ENCODE peak calls at places on chromosomes 4 and X, in seven cellular contexts. Z is lower leg skin; S is ACHN; K is astrocyte; U is EH; H is CD4-positive, alpha-beta T cell; N is naive thymus-derived CD8-positive, alpha-beta T cell. G is an unnamed sample.

GRCh38 chr4:2253160-2254084 is 8.5 kb downstream of the MXD4 start:
- DNase-seq in Z (peak; percentile 12), S (no peak), K (no peak), U (no peak), H (no peak), N (no peak), G (no peak)

GRCh38 chr4:165489786-165490185 is 111.0 kb downstream of the CPE start:
- DNase-seq in Z (no peak), S (no peak), K (peak; percentile 10), U (no peak), H (no peak), N (no peak), G (no peak)

GRCh38 chrX:51192104-51192503 is 140.5 kb upstream of the NUDT10 start:
- DNase-seq in Z (no peak), S (no peak), K (no peak), U (no peak), H (no peak), N (no peak), G (no peak)

GRCh38 chr4:128310266-128310697 is 22.7 kb upstream of the PGRMC2 start:
- DNase-seq in Z (no peak), S (peak; percentile 31), K (no peak), U (peak; percentile 30), H (no peak), N (no peak), G (no peak)

GRCh38 chrX:102765217-102765616 is 44.7 kb downstream of the GPRASP3 start:
- DNase-seq in Z (peak; percentile 15), S (peak; percentile 49), K (peak; percentile 65), U (peak; percentile 85), H (no peak), N (no peak), G (no peak)

GRCh38 chr4:128517739-128518510 is 230.3 kb upstream of the PGRMC2 start:
- DNase-seq in Z (peak; percentile 51), S (peak; percentile 89), K (peak; percentile 98), U (peak; percentile 98), H (no peak), N (no peak), G (peak; percentile 1)

GRCh38 chrX:73561791-73562190 is 1.2 kb upstream of the CHIC1 start:
- DNase-seq in Z (no peak), S (no peak), K (peak; percentile 35), U (peak; percentile 63), H (no peak), N (no peak), G (no peak)

GRCh38 chr4:47836655-47837581 is 949 bp downstream of the CORIN start:
- DNase-seq in Z (peak; percentile 78), S (peak; percentile 80), K (peak; percentile 67), U (peak; percentile 85), H (peak; percentile 47), N (peak; percentile 31), G (peak; percentile 72)

GRCh38 chrX:88613338-88613737 is 133.7 kb upstream of the CPXCR1 start:
- DNase-seq in Z (no peak), S (peak; percentile 19), K (no peak), U (no peak), H (no peak), N (no peak), G (peak; percentile 13)

GRCh38 chrX:40318796-40319195 is 221.0 kb upstream of the BCOR start:
- DNase-seq in Z (no peak), S (no peak), K (no peak), U (no peak), H (no peak), N (no peak), G (no peak)

GRCh38 chr4:167779864-167780263 is 312.5 kb upstream of the ANXA10 start:
- DNase-seq in Z (no peak), S (no peak), K (no peak), U (no peak), H (no peak), N (no peak), G (no peak)

GRCh38 chr4:2900701-2901100 is 57.1 kb downstream of the ADD1 start:
- DNase-seq in Z (no peak), S (no peak), K (no peak), U (peak; percentile 7), H (no peak), N (no peak), G (no peak)

GRCh38 chrX:387729-388128 is 1.0 kb upstream of the PPP2R3B start:
- DNase-seq in Z (no peak), S (no peak), K (no peak), U (no peak), H (no peak), N (no peak), G (no peak)

GRCh38 chr4:152943673-152944072 is 7.5 kb downstream of the FHDC1 start:
- DNase-seq in Z (peak; percentile 41), S (no peak), K (peak; percentile 48), U (peak; percentile 86), H (no peak), N (no peak), G (no peak)

GRCh38 chrX:91434351-91435168 is at the start of gene PABPC5:
- DNase-seq in Z (peak; percentile 57), S (no peak), K (peak; percentile 76), U (peak; percentile 80), H (no peak), N (no peak), G (peak; percentile 77)

G was measured in putamen.